ENCODE peak calls at places on chromosome 16, in four cellular contexts. N is sigmoid colon; C is GM12865; Q is CD4-positive, alpha-beta T cell. A is an unnamed sample.

GRCh38 chr16:23482778-23483177 is 27.5 kb downstream of the GGA2 start:
- DNase-seq in N (no peak), C (no peak), Q (no peak), A (no peak)

GRCh38 chr16:23317266-23317661 is 15.2 kb downstream of the SCNN1B start:
- DNase-seq in N (peak; percentile 73), C (no peak), Q (no peak), A (no peak)

GRCh38 chr16:65481956-65482355 is 360.1 kb upstream of the CDH11 start:
- DNase-seq in N (no peak), C (no peak), Q (no peak), A (no peak)

GRCh38 chr16:15972046-15972868 is 22.8 kb downstream of the ABCC1 start:
- DNase-seq in N (no peak), C (no peak), Q (no peak), A (no peak)

GRCh38 chr16:27947696-27948095 is 115.8 kb downstream of the GSG1L start:
- DNase-seq in N (peak; percentile 6), C (no peak), Q (no peak), A (no peak)

GRCh38 chr16:88792078-88792550 is 7.1 kb upstream of the PIEZO1 start:
- DNase-seq in N (no peak), C (no peak), Q (no peak), A (no peak)

GRCh38 chr16:1791943-1792812 is 1.3 kb downstream of the IGFALS start:
- DNase-seq in N (peak; percentile 61), C (no peak), Q (no peak), A (no peak)

GRCh38 chr16:68426355-68426652 is 22.0 kb downstream of the SMPD3 start:
- DNase-seq in N (no peak), C (no peak), Q (no peak), A (no peak)

GRCh38 chr16:54987081-54987480 is 56.4 kb downstream of the IRX5 start:
- DNase-seq in N (no peak), C (no peak), Q (no peak), A (no peak)

GRCh38 chr16:12213180-12213579 is 236.6 kb downstream of the SNX29 start:
- DNase-seq in N (no peak), C (no peak), Q (no peak), A (no peak)

GRCh38 chr16:51524555-51525373 is 373.7 kb upstream of the SALL1 start:
- DNase-seq in N (no peak), C (no peak), Q (no peak), A (no peak)

GRCh38 chr16:15886078-15886477 is 2.3 kb downstream of the CEP20 start:
- DNase-seq in N (no peak), C (no peak), Q (no peak), A (no peak)

GRCh38 chr16:68778551-68779231 is 41.6 kb downstream of the CDH1 start:
- DNase-seq in N (no peak), C (no peak), Q (no peak), A (no peak)

GRCh38 chr16:48960830-48961229 is 320.8 kb downstream of the CBLN1 start:
- DNase-seq in N (no peak), C (peak; percentile 35), Q (no peak), A (no peak)

GRCh38 chr16:87418644-87419043 is 26.5 kb downstream of the MAP1LC3B start:
- DNase-seq in N (no peak), C (no peak), Q (no peak), A (no peak)

GRCh38 chr16:87421369-87421912 is 29.3 kb downstream of the MAP1LC3B start:
- DNase-seq in N (no peak), C (no peak), Q (no peak), A (no peak)

GRCh38 chr16:87422106-87422505 is 30.0 kb downstream of the MAP1LC3B start:
- DNase-seq in N (peak; percentile 27), C (no peak), Q (no peak), A (no peak)

GRCh38 chr16:87419971-87420370 is 27.8 kb downstream of the MAP1LC3B start:
- DNase-seq in N (peak; percentile 50), C (no peak), Q (no peak), A (no peak)

GRCh38 chr16:87420401-87421368 is 28.5 kb downstream of the MAP1LC3B start:
- DNase-seq in N (peak; percentile 55), C (no peak), Q (no peak), A (no peak)
- TF ChIP-seq CTCF in N (no peak), C (peak; percentile 22), Q (no peak), A (no peak)

GRCh38 chr16:19824216-19824615 is 60.4 kb downstream of the GPRC5B start:
- DNase-seq in N (no peak), C (no peak), Q (no peak), A (no peak)
- TF ChIP-seq CTCF in N (no peak), C (no peak), Q (no peak), A (no peak)

GRCh38 chr16:165539-166374 is at the start of gene HBM:
- DNase-seq in N (no peak), C (no peak), Q (no peak), A (no peak)
- TF ChIP-seq CTCF in N (no peak), C (no peak), Q (no peak), A (no peak)

DNA sequence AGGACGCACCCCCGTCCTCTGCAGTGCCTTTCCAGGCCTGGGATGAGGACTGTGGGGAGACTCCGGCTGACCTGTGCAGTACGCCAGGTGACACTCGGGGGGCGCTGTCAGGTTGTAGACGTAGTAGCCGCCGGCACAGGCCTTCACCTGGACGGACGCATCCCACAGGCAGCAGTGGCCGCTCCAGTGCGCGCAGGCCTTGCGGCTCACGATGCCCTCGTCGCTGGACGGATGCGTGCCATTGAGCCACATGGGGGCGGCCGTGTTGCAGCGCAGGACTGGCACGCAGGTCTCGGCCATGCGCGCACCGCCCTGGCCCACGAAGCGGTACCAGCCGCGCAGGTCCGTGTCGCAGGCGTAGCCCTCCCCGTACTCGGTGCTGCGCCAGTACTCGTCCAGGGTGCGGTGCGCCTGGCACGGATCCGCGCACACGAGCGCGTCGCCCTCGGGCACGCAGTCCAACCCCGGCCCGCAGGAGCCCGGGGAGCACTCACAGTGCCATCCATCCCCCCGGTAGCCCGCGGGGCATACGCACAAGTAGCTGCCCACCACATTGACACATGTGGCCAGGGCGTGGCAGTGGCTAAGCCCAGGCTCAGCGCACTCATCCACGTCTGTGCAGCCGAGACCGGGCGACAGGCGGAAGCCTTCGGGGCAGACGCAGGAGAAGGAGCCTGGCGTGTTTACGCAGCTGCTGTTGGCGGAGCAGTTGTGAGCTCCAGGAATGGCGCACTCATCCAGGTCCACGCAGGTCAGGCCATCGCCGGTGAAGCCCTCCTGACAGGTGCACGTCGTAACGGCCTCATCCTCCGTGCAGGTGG is 3.9 kb downstream of the UMOD start:
- DNase-seq in N (no peak), C (no peak), Q (no peak), A (no peak)
- TF ChIP-seq CTCF in N (no peak), C (no peak), Q (no peak), A (no peak)

DNA sequence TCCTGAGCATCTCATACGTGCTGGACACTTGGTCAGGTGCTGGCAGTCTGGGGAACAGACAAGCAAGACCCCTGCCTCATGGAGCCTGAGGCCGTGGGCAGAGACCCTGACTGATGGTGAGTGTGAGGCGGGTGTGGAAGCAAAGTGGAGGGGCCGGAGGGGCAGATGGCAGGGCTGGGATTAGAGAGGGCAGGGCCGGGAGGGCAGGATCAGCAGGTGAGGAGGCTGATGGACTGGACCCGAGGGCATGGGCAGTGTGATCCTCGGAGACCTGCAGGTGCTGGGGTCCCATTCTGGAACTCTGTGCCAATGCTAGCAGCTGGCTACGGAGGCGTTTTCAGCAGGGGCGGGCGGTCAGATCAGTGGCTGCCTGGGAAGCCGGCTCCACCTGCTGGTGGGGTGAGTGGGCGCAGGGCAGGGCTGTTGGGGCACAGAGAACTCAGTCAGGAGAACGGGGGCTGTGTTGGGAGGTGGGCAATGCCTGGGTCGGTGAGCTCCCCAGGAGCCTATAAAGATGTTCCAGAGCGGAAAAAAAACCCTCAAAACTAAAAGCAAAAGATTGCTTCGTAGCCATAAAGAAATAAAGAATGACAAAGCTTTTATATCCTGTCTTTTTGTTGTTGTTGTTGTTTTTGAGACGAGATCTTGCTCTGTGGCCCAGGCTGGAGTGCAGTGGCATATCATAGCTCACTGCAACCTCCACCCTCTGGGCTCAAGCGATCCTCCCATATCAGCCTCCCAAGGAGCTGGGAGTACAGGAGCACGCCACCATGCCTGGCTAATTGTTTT is 8.9 kb upstream of the C16orf74 start:
- DNase-seq in N (no peak), C (peak; percentile 69), Q (peak; percentile 10), A (peak; percentile 53)
- TF ChIP-seq CTCF in N (peak; percentile 13), C (peak; percentile 89), Q (peak; percentile 39), A (no peak)

DNA sequence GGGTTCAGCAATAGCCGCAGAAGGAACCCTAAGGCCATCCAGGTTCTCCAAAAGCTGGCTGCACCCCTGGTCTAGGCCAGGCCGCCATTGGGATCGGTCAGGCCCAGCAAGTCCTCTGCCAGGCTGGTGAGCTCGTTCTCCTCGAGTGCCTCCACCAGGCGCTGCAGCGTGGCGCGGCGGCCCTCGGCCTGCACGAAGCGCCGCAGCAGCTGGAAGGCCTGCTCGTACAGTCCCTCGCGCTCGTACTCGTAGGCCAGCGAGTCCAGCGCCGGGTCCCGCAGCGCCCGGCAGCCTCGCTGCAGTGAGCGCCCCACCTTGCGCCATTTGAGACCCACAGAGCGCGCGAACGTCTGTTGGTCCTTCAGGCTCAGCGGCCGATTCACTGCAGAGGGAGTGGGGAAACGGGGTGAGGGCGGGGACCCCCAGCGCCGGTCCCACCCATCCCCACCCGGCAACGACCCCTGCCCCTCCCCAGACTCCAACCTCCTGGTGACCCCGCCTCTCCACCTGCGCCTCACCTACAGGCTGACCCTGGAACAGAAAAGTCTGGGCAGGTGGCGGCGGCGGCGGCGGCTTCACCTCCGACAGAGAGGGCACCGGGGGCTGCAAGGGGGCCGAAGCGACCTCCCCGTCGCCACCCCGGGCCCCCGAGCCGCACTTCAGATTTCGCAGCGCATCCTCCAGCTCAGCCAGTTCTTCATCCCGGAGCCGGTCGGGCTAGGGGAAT is 3.9 kb upstream of the B3GNT9 start:
- DNase-seq in N (no peak), C (no peak), Q (no peak), A (no peak)
- TF ChIP-seq CTCF in N (no peak), C (no peak), Q (no peak), A (no peak)

GRCh38 chr16:3264137-3265036 is 8.0 kb upstream of the MEFV start:
- DNase-seq in N (peak; percentile 99), C (peak; percentile 99), Q (peak; percentile 95), A (peak; percentile 95)
- TF ChIP-seq CTCF in N (no peak), C (peak; percentile 36), Q (no peak), A (no peak)

DNA sequence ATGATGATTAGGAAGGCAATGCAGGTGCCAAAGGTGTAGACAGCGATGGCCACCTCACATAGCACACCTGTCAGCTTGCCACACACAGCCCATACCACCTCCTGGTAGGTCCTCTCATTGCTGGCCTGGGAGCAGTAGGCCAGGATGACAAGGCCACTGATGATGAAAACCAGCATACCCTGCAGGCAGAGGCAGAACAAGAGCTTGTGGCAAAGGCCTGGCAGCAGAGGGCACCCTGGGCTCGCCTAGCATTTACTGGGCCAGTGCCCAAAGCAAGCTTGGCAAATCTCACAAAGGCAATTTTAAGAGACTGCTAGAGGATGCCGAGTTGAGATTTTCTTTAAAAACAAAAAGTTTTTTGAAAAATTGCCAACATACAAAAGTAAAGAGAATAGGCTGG is 5.9 kb downstream of the SLC38A7 start:
- DNase-seq in N (peak; percentile 71), C (peak; percentile 17), Q (no peak), A (no peak)
- TF ChIP-seq CTCF in N (peak; percentile 27), C (peak; percentile 15), Q (no peak), A (no peak)